ENCODE peak calls at places on chromosomes 7 and 10, in nine cellular contexts. One of them, this sample, is unnamed.
A peak's percentile ranks its signal among the peaks of the same experiment; 100 is the strongest.

GRCh38 chr7:132433286-132433685 is 143.0 kb downstream of the PLXNA4 start:
- DNase-seq in HCT116: no peak
- DNase-seq in MM.1S: peak; percentile 40
- DNase-seq in GM23338: no peak
- DNase-seq in OCI-LY7: no peak
- DNase-seq in SK-N-SH: no peak
- DNase-seq in GM23248: no peak
- DNase-seq in PC-3: no peak
- DNase-seq in neural progenitor cell: no peak
- DNase-seq in this sample: no peak

GRCh38 chr7:31856366-31856765 is 169.4 kb downstream of the PPP1R17 start:
- DNase-seq in HCT116: no peak
- DNase-seq in MM.1S: no peak
- DNase-seq in GM23338: no peak
- DNase-seq in OCI-LY7: no peak
- DNase-seq in SK-N-SH: no peak
- DNase-seq in GM23248: no peak
- DNase-seq in PC-3: no peak
- DNase-seq in neural progenitor cell: no peak
- DNase-seq in this sample: no peak

GRCh38 chr10:80670774-80671173 is 133.1 kb downstream of the SH2D4B start:
- DNase-seq in HCT116: no peak
- DNase-seq in MM.1S: no peak
- DNase-seq in GM23338: no peak
- DNase-seq in OCI-LY7: no peak
- DNase-seq in SK-N-SH: no peak
- DNase-seq in GM23248: no peak
- DNase-seq in PC-3: no peak
- DNase-seq in neural progenitor cell: no peak
- DNase-seq in this sample: no peak

GRCh38 chr7:135330088-135330487 is 96.5 kb downstream of the STRA8 start:
- DNase-seq in HCT116: no peak
- DNase-seq in MM.1S: no peak
- DNase-seq in GM23338: no peak
- DNase-seq in OCI-LY7: no peak
- DNase-seq in SK-N-SH: no peak
- DNase-seq in GM23248: no peak
- DNase-seq in PC-3: no peak
- DNase-seq in neural progenitor cell: no peak
- DNase-seq in this sample: no peak

GRCh38 chr7:18866359-18867036 is 250.9 kb downstream of the TWIST1 start:
- DNase-seq in HCT116: peak; percentile 43
- DNase-seq in MM.1S: no peak
- DNase-seq in GM23338: no peak
- DNase-seq in OCI-LY7: no peak
- DNase-seq in SK-N-SH: no peak
- DNase-seq in GM23248: peak; percentile 100
- DNase-seq in PC-3: peak; percentile 93
- DNase-seq in neural progenitor cell: no peak
- DNase-seq in this sample: peak; percentile 54

GRCh38 chr7:26489906-26490305 is 198.2 kb downstream of the SNX10 start:
- DNase-seq in HCT116: no peak
- DNase-seq in MM.1S: no peak
- DNase-seq in GM23338: no peak
- DNase-seq in OCI-LY7: no peak
- DNase-seq in SK-N-SH: no peak
- DNase-seq in GM23248: no peak
- DNase-seq in PC-3: peak; percentile 46
- DNase-seq in neural progenitor cell: no peak
- DNase-seq in this sample: no peak

GRCh38 chr7:94348142-94348541 is 46.6 kb upstream of the COL1A2 start:
- DNase-seq in HCT116: no peak
- DNase-seq in MM.1S: no peak
- DNase-seq in GM23338: no peak
- DNase-seq in OCI-LY7: no peak
- DNase-seq in SK-N-SH: peak; percentile 34
- DNase-seq in GM23248: peak; percentile 97
- DNase-seq in PC-3: no peak
- DNase-seq in neural progenitor cell: no peak
- DNase-seq in this sample: peak; percentile 61

GRCh38 chr10:52855546-52856325 is 83.2 kb upstream of the MBL2 start:
- DNase-seq in HCT116: no peak
- DNase-seq in MM.1S: peak; percentile 81
- DNase-seq in GM23338: no peak
- DNase-seq in OCI-LY7: no peak
- DNase-seq in SK-N-SH: no peak
- DNase-seq in GM23248: no peak
- DNase-seq in PC-3: peak; percentile 63
- DNase-seq in neural progenitor cell: no peak
- DNase-seq in this sample: no peak

GRCh38 chr7:15323545-15323944 is 238.3 kb downstream of the AGMO start:
- DNase-seq in HCT116: no peak
- DNase-seq in MM.1S: no peak
- DNase-seq in GM23338: no peak
- DNase-seq in OCI-LY7: no peak
- DNase-seq in SK-N-SH: no peak
- DNase-seq in GM23248: peak; percentile 23
- DNase-seq in PC-3: no peak
- DNase-seq in neural progenitor cell: no peak
- DNase-seq in this sample: no peak

DNA sequence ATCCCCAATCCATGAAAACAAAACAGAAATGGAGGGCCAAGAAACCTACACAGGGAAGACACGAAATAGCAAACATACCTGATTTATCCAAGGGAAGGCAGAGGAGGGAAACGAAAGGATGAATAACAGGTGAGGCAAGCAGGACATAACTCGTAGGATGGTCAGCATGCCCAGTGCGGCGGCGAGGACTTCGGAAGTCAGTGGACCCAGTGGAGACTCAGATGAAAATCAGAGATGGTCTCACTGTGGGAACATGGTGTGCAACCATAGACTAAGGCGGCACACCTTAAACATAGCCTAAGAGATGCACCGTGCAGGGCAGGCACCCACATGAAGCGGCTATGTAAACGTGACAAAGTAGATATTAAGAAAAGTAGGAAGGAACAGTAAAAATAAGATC is 157.5 kb downstream of the MGMT start:
- DNase-seq in HCT116: no peak
- DNase-seq in MM.1S: no peak
- DNase-seq in GM23338: no peak
- DNase-seq in OCI-LY7: no peak
- DNase-seq in SK-N-SH: no peak
- DNase-seq in GM23248: no peak
- DNase-seq in PC-3: no peak
- DNase-seq in neural progenitor cell: no peak
- DNase-seq in this sample: no peak
- TF ChIP-seq EZH2phosphoT487 in HCT116: no peak
- TF ChIP-seq EZH2phosphoT487 in MM.1S: no peak
- TF ChIP-seq EZH2phosphoT487 in GM23338: no peak
- TF ChIP-seq EZH2phosphoT487 in OCI-LY7: no peak
- TF ChIP-seq EZH2phosphoT487 in SK-N-SH: no peak
- TF ChIP-seq EZH2phosphoT487 in GM23248: no peak
- TF ChIP-seq EZH2phosphoT487 in PC-3: no peak
- TF ChIP-seq EZH2phosphoT487 in neural progenitor cell: no peak
- TF ChIP-seq EZH2phosphoT487 in this sample: no peak

DNA sequence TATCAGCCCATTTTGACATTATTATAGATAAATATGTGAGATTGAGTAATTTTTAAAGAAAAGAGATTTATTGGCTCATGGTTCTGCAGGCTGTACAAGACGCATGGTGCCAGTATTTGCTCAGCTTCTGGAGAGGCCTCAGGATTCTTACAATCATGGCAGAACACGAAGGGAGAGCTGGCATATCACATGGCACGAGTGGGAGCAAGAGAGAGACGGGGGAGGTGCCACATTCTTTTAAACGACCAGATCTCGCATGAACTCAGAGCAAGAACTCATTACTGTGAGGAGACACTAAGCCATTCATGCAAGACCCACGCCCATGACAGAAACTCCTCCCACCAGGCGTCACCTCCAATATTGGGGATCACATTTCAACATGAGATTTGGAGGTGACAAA is 40.1 kb upstream of the ZNF488 start:
- DNase-seq in HCT116: no peak
- DNase-seq in MM.1S: no peak
- DNase-seq in GM23338: no peak
- DNase-seq in OCI-LY7: no peak
- DNase-seq in SK-N-SH: no peak
- DNase-seq in GM23248: no peak
- DNase-seq in PC-3: no peak
- DNase-seq in neural progenitor cell: no peak
- DNase-seq in this sample: no peak
- TF ChIP-seq EZH2phosphoT487 in HCT116: no peak
- TF ChIP-seq EZH2phosphoT487 in MM.1S: no peak
- TF ChIP-seq EZH2phosphoT487 in GM23338: no peak
- TF ChIP-seq EZH2phosphoT487 in OCI-LY7: no peak
- TF ChIP-seq EZH2phosphoT487 in SK-N-SH: no peak
- TF ChIP-seq EZH2phosphoT487 in GM23248: no peak
- TF ChIP-seq EZH2phosphoT487 in PC-3: no peak
- TF ChIP-seq EZH2phosphoT487 in neural progenitor cell: no peak
- TF ChIP-seq EZH2phosphoT487 in this sample: no peak

GRCh38 chr10:43421201-43421507 is 12.2 kb upstream of the HNRNPF start:
- DNase-seq in HCT116: no peak
- DNase-seq in MM.1S: no peak
- DNase-seq in GM23338: no peak
- DNase-seq in OCI-LY7: no peak
- DNase-seq in SK-N-SH: no peak
- DNase-seq in GM23248: no peak
- DNase-seq in PC-3: no peak
- DNase-seq in neural progenitor cell: no peak
- DNase-seq in this sample: no peak

GRCh38 chr10:43421519-43421918 is 12.5 kb upstream of the HNRNPF start:
- DNase-seq in HCT116: no peak
- DNase-seq in MM.1S: no peak
- DNase-seq in GM23338: no peak
- DNase-seq in OCI-LY7: no peak
- DNase-seq in SK-N-SH: no peak
- DNase-seq in GM23248: peak; percentile 59
- DNase-seq in PC-3: no peak
- DNase-seq in neural progenitor cell: no peak
- DNase-seq in this sample: no peak

GRCh38 chr10:43419997-43420368 is 11.0 kb upstream of the HNRNPF start:
- DNase-seq in HCT116: no peak
- DNase-seq in MM.1S: no peak
- DNase-seq in GM23338: no peak
- DNase-seq in OCI-LY7: no peak
- DNase-seq in SK-N-SH: no peak
- DNase-seq in GM23248: no peak
- DNase-seq in PC-3: no peak
- DNase-seq in neural progenitor cell: no peak
- DNase-seq in this sample: no peak

GRCh38 chr10:43417950-43418768 is 9.2 kb upstream of the HNRNPF start:
- DNase-seq in HCT116: no peak
- DNase-seq in MM.1S: peak; percentile 41
- DNase-seq in GM23338: no peak
- DNase-seq in OCI-LY7: peak; percentile 87
- DNase-seq in SK-N-SH: no peak
- DNase-seq in GM23248: no peak
- DNase-seq in PC-3: no peak
- DNase-seq in neural progenitor cell: no peak
- DNase-seq in this sample: no peak

DNA sequence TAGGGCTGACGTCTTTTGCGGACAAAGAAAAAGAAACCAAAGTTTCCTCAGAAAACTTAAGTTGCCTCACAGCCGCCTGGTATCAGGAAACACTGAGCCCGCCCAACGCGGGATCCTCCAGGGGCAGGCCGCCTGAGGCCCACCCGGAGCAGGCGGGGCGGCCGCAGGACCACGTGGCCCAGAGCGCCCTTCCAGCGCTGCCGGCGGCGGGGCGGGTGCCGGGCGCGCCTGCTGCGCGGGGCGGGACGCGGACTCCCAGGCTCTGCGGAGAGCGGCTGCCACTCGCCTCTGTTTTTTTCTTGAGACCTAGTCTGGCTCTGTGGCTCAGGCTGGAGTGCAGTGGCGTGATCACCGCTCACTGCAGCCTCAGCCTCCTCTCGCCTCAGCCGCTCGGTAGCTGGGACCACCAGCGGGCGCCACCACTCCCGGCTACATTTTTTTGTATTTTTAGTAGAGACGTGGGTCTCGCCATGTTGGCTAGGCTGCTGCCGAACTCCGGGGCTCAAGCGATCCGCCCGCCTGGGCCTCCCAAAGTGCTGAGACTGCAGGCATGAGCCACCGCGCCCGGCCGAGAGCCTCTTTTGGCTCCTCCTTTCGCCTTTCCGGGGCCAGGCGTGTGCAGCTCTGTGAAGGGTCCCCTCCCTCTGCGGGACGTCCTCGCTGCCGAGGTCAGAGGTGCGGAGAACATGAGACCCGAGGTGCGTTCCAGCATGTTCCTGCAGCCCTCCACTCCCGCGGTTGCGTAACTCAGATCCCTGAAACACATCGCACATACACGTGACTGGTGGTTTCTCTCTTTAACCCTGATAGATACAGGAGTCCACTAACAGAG is 11.6 kb upstream of the HNRNPF start:
- DNase-seq in HCT116: no peak
- DNase-seq in MM.1S: peak; percentile 91
- DNase-seq in GM23338: peak; percentile 85
- DNase-seq in OCI-LY7: peak; percentile 86
- DNase-seq in SK-N-SH: peak; percentile 87
- DNase-seq in GM23248: peak; percentile 93
- DNase-seq in PC-3: peak; percentile 74
- DNase-seq in neural progenitor cell: peak; percentile 70
- DNase-seq in this sample: peak; percentile 94
- TF ChIP-seq EZH2phosphoT487 in HCT116: no peak
- TF ChIP-seq EZH2phosphoT487 in MM.1S: no peak
- TF ChIP-seq EZH2phosphoT487 in GM23338: no peak
- TF ChIP-seq EZH2phosphoT487 in OCI-LY7: no peak
- TF ChIP-seq EZH2phosphoT487 in SK-N-SH: no peak
- TF ChIP-seq EZH2phosphoT487 in GM23248: no peak
- TF ChIP-seq EZH2phosphoT487 in PC-3: peak; percentile 80
- TF ChIP-seq EZH2phosphoT487 in neural progenitor cell: no peak
- TF ChIP-seq EZH2phosphoT487 in this sample: no peak

GRCh38 chr7:216360-217300 is 24.3 kb downstream of the FAM20C start:
- DNase-seq in HCT116: no peak
- DNase-seq in MM.1S: no peak
- DNase-seq in GM23338: no peak
- DNase-seq in OCI-LY7: no peak
- DNase-seq in SK-N-SH: no peak
- DNase-seq in GM23248: no peak
- DNase-seq in PC-3: no peak
- DNase-seq in neural progenitor cell: no peak
- DNase-seq in this sample: peak; percentile 69

GRCh38 chr7:213324-213993 is 21.1 kb downstream of the FAM20C start:
- DNase-seq in HCT116: no peak
- DNase-seq in MM.1S: no peak
- DNase-seq in GM23338: no peak
- DNase-seq in OCI-LY7: no peak
- DNase-seq in SK-N-SH: no peak
- DNase-seq in GM23248: no peak
- DNase-seq in PC-3: no peak
- DNase-seq in neural progenitor cell: no peak
- DNase-seq in this sample: no peak

GRCh38 chr7:212754-213153 is 20.4 kb downstream of the FAM20C start:
- DNase-seq in HCT116: no peak
- DNase-seq in MM.1S: no peak
- DNase-seq in GM23338: no peak
- DNase-seq in OCI-LY7: no peak
- DNase-seq in SK-N-SH: no peak
- DNase-seq in GM23248: no peak
- DNase-seq in PC-3: no peak
- DNase-seq in neural progenitor cell: no peak
- DNase-seq in this sample: no peak

GRCh38 chr7:211715-212058 is 19.3 kb downstream of the FAM20C start:
- DNase-seq in HCT116: no peak
- DNase-seq in MM.1S: no peak
- DNase-seq in GM23338: no peak
- DNase-seq in OCI-LY7: no peak
- DNase-seq in SK-N-SH: no peak
- DNase-seq in GM23248: no peak
- DNase-seq in PC-3: no peak
- DNase-seq in neural progenitor cell: no peak
- DNase-seq in this sample: no peak

GRCh38 chr7:214410-215212 is 22.2 kb downstream of the FAM20C start:
- DNase-seq in HCT116: peak; percentile 18
- DNase-seq in MM.1S: no peak
- DNase-seq in GM23338: no peak
- DNase-seq in OCI-LY7: no peak
- DNase-seq in SK-N-SH: no peak
- DNase-seq in GM23248: peak; percentile 35
- DNase-seq in PC-3: peak; percentile 80
- DNase-seq in neural progenitor cell: no peak
- DNase-seq in this sample: peak; percentile 60
- TF ChIP-seq EZH2phosphoT487 in HCT116: no peak
- TF ChIP-seq EZH2phosphoT487 in MM.1S: no peak
- TF ChIP-seq EZH2phosphoT487 in GM23338: no peak
- TF ChIP-seq EZH2phosphoT487 in OCI-LY7: no peak
- TF ChIP-seq EZH2phosphoT487 in SK-N-SH: no peak
- TF ChIP-seq EZH2phosphoT487 in GM23248: no peak
- TF ChIP-seq EZH2phosphoT487 in PC-3: no peak
- TF ChIP-seq EZH2phosphoT487 in neural progenitor cell: no peak
- TF ChIP-seq EZH2phosphoT487 in this sample: no peak

This sample was measured in hepatocyte.